ENCODE peak calls at places on chromosomes 5 and 9, in eight cellular contexts. L is tibial nerve, A is ovary, D is upper lobe of left lung, M is transverse colon, U is A549, V is SK-N-SH, K is HepG2. T is an unnamed sample.

GRCh38 chr9:11275158-11275695 is 662.4 kb upstream of the PTPRD start:
- DNase-seq in L (no peak), A (no peak), D (no peak), M (no peak), U (no peak), V (no peak), K (peak; percentile 1), T (no peak)

GRCh38 chr9:116166713-116167112 is 13.1 kb downstream of the PAPPA start:
- DNase-seq in L (no peak), A (no peak), D (no peak), M (no peak), U (no peak), V (no peak), K (no peak), T (no peak)

GRCh38 chr9:125302241-125302640 is 40.6 kb downstream of the GAPVD1 start:
- DNase-seq in L (no peak), A (no peak), D (no peak), M (no peak), U (no peak), V (no peak), K (no peak), T (no peak)

GRCh38 chr5:19143935-19144334 is 844.1 kb downstream of the CDH18 start:
- DNase-seq in L (no peak), A (no peak), D (no peak), M (no peak), U (no peak), V (no peak), K (no peak), T (no peak)

GRCh38 chr5:5220896-5221295 is 80.8 kb downstream of the ADAMTS16 start:
- DNase-seq in L (no peak), A (no peak), D (no peak), M (no peak), U (no peak), V (no peak), K (no peak), T (no peak)

GRCh38 chr5:1175801-1176472 is 25.5 kb upstream of the SLC6A19 start:
- DNase-seq in L (no peak), A (no peak), D (no peak), M (no peak), U (no peak), V (no peak), K (no peak), T (no peak)

GRCh38 chr5:53418409-53418808 is 62.0 kb upstream of the FST start:
- DNase-seq in L (no peak), A (no peak), D (no peak), M (no peak), U (no peak), V (no peak), K (no peak), T (no peak)

GRCh38 chr5:139543423-139543991 is 17.6 kb upstream of the UBE2D2 start:
- DNase-seq in L (no peak), A (no peak), D (peak; percentile 80), M (peak; percentile 81), U (no peak), V (peak; percentile 59), K (no peak), T (peak; percentile 69)

GRCh38 chr5:175889910-175890684 is 18.7 kb downstream of the CPLX2 start:
- DNase-seq in L (no peak), A (no peak), D (no peak), M (no peak), U (peak; percentile 68), V (peak; percentile 69), K (peak; percentile 79), T (peak; percentile 33)

GRCh38 chr5:74837115-74837514 is 29.1 kb downstream of the FAM169A start:
- DNase-seq in L (no peak), A (no peak), D (no peak), M (no peak), U (no peak), V (no peak), K (no peak), T (no peak)

GRCh38 chr5:107893642-107894041 is 222.9 kb upstream of the EFNA5 start:
- DNase-seq in L (no peak), A (no peak), D (no peak), M (no peak), U (no peak), V (no peak), K (no peak), T (no peak)

GRCh38 chr5:95822408-95823240 is at the start of gene GLRX:
- DNase-seq in L (peak; percentile 59), A (peak; percentile 57), D (peak; percentile 88), M (peak; percentile 86), U (peak; percentile 88), V (peak; percentile 63), K (peak; percentile 65), T (peak; percentile 89)

GRCh38 chr5:11520241-11520929 is 383.9 kb downstream of the CTNND2 start:
- DNase-seq in L (no peak), A (no peak), D (no peak), M (no peak), U (no peak), V (no peak), K (no peak), T (no peak)

DNA sequence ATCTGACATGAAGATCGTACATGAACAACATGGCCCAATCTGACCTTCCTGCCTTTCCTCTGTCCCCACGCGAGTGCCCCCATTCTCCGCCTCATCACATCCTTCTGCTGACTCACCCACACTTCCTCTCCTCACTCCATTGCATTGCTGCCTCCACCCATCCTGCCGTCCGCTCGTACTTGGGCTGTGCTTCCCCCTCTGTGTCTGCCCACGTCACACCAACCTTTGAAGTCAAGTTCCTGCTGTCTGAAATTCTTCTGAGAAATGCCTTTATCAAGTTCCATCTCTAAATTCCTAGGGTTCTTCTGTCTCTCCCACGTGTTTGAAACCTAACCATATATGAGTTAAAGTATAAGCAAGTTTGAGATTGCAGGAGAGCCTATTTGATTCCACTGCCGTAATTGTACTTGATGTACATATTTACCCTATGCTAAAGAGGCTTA is 18.0 kb upstream of the STARD4 start:
- DNase-seq in L (no peak), A (no peak), D (peak; percentile 86), M (peak; percentile 59), U (peak; percentile 43), V (no peak), K (peak; percentile 15), T (peak; percentile 86)
- H3K27ac ChIP-seq in L (peak overlapping the region; percentile 4), A (no peak overlapping the region), D (peak overlapping the region; percentile 75), M (peak overlapping the region; percentile 4), U (peak overlapping the region; percentile 26), V (peak overlapping the region; percentile 27), K (no peak overlapping the region), T (no peak overlapping the region)

DNA sequence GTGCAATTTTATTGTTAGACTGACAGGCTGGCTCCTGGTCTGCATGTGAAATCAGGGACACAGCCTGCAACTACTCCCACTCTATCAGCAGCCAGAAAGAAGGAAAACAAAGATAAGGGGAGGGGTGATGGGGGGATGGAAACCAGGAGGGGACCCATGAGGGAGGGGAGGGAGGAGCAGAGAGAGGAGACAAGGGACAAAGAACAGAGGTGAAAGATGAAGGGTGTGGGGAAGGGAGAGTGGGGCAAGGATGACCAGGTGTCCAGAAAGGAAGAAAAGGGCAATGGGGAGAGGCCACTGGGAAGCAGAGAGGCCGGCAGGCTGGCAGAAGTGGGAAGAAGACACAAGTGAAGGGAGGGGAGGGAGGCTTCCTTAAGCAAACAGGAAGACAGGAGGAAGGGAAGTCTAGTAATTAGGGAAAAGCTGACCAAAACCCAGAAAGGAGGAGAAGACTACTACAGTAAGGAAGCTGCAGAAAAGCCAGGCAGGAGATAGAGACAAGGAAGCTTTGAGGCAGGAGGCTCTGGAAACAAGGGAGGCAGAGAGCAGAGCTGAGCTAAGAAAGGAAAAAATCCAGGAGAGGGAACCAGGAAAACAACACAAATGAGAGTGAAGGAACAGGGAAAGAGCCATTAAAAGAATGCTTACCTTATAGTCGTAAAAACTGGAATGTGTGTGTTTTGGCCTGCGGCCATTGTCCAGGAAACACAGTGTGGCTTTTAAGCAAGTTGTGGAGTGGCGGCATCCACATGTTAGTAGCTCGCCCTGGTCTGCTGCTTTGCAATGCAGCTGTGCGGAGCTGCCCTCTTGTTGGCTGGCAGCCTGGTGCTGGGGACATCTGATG is 316.9 kb upstream of the CLINT1 start:
- DNase-seq in L (no peak), A (peak; percentile 22), D (no peak), M (peak; percentile 77), U (no peak), V (peak; percentile 49), K (no peak), T (no peak)
- TF ChIP-seq EP300 in L (no peak), A (no peak), D (no peak), M (no peak), U (no peak), V (no peak), K (no peak), T (no peak)

DNA sequence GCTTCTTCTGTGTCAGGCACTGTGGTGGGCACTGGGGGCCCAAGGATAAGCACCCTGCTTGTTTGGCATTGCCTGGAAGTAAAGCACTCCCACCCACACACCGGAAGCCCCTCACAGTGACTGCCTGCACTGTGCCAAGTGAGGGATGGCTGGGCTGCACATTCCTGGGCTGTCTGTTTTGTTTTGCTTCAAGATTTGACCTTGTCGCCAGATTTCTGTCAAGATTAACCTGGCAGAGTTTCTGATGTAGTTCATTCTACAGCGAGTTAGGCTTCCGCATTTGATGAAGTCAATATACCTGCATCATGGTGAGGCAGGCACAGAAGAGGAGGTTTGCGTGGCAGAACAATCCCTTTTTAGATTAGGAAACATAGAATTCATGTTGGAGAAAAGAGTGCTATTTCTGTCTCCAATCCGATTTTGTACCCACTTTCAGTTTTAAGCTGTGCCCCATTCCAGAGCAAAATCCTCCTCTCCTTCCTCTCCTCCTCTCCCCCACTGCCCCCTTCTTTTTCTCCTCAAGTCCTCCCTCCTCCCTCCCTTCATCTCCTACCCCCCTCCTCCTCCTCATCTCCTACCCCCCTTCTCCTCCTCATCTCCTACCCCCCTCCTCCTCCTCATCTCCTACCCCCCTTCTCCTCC is 14.4 kb upstream of the BOD1 start:
- DNase-seq in L (no peak), A (no peak), D (no peak), M (no peak), U (no peak), V (peak; percentile 30), K (no peak), T (no peak)
- H3K27ac ChIP-seq in L (no peak overlapping the region), A (no peak overlapping the region), D (no peak overlapping the region), M (no peak overlapping the region), U (peak overlapping the region; percentile 20), V (no peak overlapping the region), K (no peak overlapping the region), T (no peak overlapping the region)

GRCh38 chr5:157710887-157711286 is 20.3 kb upstream of the THG1L start:
- DNase-seq in L (no peak), A (no peak), D (no peak), M (no peak), U (no peak), V (no peak), K (no peak), T (no peak)
- TF ChIP-seq EP300 in L (no peak), A (no peak), D (no peak), M (no peak), U (no peak), V (no peak), K (no peak), T (no peak)

T was measured in sigmoid colon.